ENCODE peak calls at places on chromosomes 12 and 14, in five cellular contexts. N is neural crest cell; D is naive thymus-derived CD8-positive, alpha-beta T cell; P is KG1; W is cardiac fibroblast. C is an unnamed sample.

GRCh38 chr12:76560083-76560491 is 516 bp upstream of the OSBPL8 start:
- DNase-seq in N (no peak), W (no peak), D (no peak), P (peak), C (no peak)

GRCh38 chr12:89347325-89347829 is 4.9 kb downstream of the DUSP6 start:
- DNase-seq in P (peak), D (no peak), N (no peak), W (no peak), C (no peak)

GRCh38 chr12:106288510-106289195 is 13.9 kb upstream of the TCP11L2 start:
- DNase-seq in W (peak), N (no peak), P (no peak), D (no peak), C (peak)

GRCh38 chr14:69129264-69129880 is 23.5 kb downstream of the DCAF5 start:
- DNase-seq in N (peak), P (peak), D (peak), W (peak), C (no peak)

GRCh38 chr12:57450057-57450456 is 5.0 kb upstream of the INHBE start:
- DNase-seq in N (no peak), W (no peak), P (no peak), D (no peak), C (no peak)

GRCh38 chr12:59620326-59620725 is 24.5 kb downstream of the SLC16A7 start:
- DNase-seq in P (no peak), W (peak), D (no peak), N (no peak), C (no peak)

GRCh38 chr14:20001863-20002262 is at the start of gene OR4Q2:
- DNase-seq in D (no peak), W (no peak), N (no peak), P (no peak), C (no peak)

GRCh38 chr12:70609739-70610491 is 27.3 kb downstream of the PTPRB start:
- DNase-seq in N (peak), W (peak), P (no peak), D (no peak), C (no peak)

GRCh38 chr14:58760121-58760520 is 122.4 kb downstream of the DACT1 start:
- DNase-seq in D (no peak), W (no peak), P (no peak), N (no peak), C (no peak)

GRCh38 chr12:57280234-57281062 is 29.5 kb upstream of the STAC3 start:
- DNase-seq in P (no peak), W (peak), N (no peak), D (peak), C (peak)

GRCh38 chr12:47560408-47560807 is 145.4 kb downstream of the RPAP3 start:
- DNase-seq in P (no peak), W (no peak), D (no peak), N (no peak), C (no peak)

GRCh38 chr12:119685375-119685774 is 17.4 kb downstream of the PRKAB1 start:
- DNase-seq in W (no peak), N (no peak), P (no peak), D (no peak), C (no peak)

GRCh38 chr12:106527356-106527755 is 55.4 kb upstream of the RFX4 start:
- DNase-seq in P (no peak), N (no peak), W (peak), D (no peak), C (no peak)

GRCh38 chr12:27705263-27705662 is 5.4 kb upstream of the MRPS35 start:
- DNase-seq in W (no peak), P (no peak), D (no peak), N (no peak), C (no peak)

GRCh38 chr14:96805906-96806305 is 8.7 kb downstream of the VRK1 start:
- DNase-seq in P (no peak), D (no peak), N (no peak), W (no peak), C (no peak)

GRCh38 chr14:78164226-78164853 is 5.8 kb upstream of the NRXN3 start:
- DNase-seq in D (no peak), N (peak), W (no peak), P (no peak), C (no peak)

GRCh38 chr12:104668274-104668718 is 211.5 kb downstream of the CHST11 start:
- DNase-seq in P (no peak), N (no peak), D (no peak), W (no peak), C (no peak)

GRCh38 chr12:104350211-104350908 is 46.8 kb downstream of the EID3 start:
- DNase-seq in P (no peak), D (no peak), N (no peak), W (no peak), C (no peak)

GRCh38 chr14:96105921-96106441 is 66.8 kb downstream of the C14orf132 start:
- DNase-seq in W (no peak), P (no peak), D (no peak), N (no peak), C (no peak)

GRCh38 chr12:67085699-67086098 is 183.5 kb upstream of the CAND1 start:
- DNase-seq in P (no peak), D (no peak), W (no peak), N (no peak), C (no peak)

GRCh38 chr12:124601699-124602098 is 34.3 kb upstream of the NCOR2 start:
- DNase-seq in W (no peak), D (no peak), P (no peak), N (no peak), C (no peak)